ENCODE peak calls at places on chromosome X, in eight cellular contexts. O is H9; E is CD8-positive, alpha-beta T cell; S is suprapubic skin; C is esophagus squamous epithelium; U is CD8-positive, alpha-beta memory T cell; Y is tibial artery; V is mesendoderm. Z is an unnamed sample.
A peak's percentile ranks its signal among the peaks of the same experiment; 100 is the strongest.

GRCh38 chrX:96126182-96126581 is 558.5 kb upstream of the DIAPH2 start:
- DNase-seq in E (no peak), Y (no peak), V (no peak), O (no peak), S (no peak), C (no peak), U (no peak), Z (no peak)

GRCh38 chrX:40104649-40105015 is 6.9 kb upstream of the BCOR start:
- DNase-seq in C (no peak), S (no peak), E (no peak), O (no peak), Y (peak; percentile 90), U (no peak), V (peak; percentile 35), Z (peak; percentile 30)

GRCh38 chrX:129641941-129642340 is 12.8 kb downstream of the APLN start:
- DNase-seq in C (no peak), V (no peak), U (no peak), O (no peak), S (no peak), E (no peak), Y (no peak), Z (no peak)

GRCh38 chrX:46954716-46955115 is 42.5 kb downstream of the JADE3 start:
- DNase-seq in E (no peak), V (no peak), C (no peak), O (no peak), S (no peak), Y (no peak), U (no peak), Z (no peak)

GRCh38 chrX:19794690-19795089 is 92.7 kb downstream of the SH3KBP1 start:
- DNase-seq in E (no peak), C (no peak), V (no peak), U (no peak), Y (no peak), O (no peak), S (no peak), Z (no peak)

GRCh38 chrX:9646471-9647038 is 119.1 kb downstream of the GPR143 start:
- DNase-seq in V (peak; percentile 52), C (no peak), E (no peak), S (no peak), U (no peak), Y (no peak), O (no peak), Z (no peak)

GRCh38 chrX:79623098-79623762 is 256.1 kb upstream of the ITM2A start:
- DNase-seq in S (no peak), Y (no peak), U (no peak), V (no peak), E (no peak), O (no peak), C (no peak), Z (no peak)

GRCh38 chrX:36978886-36979285 is 29.3 kb upstream of the FAM47C start:
- DNase-seq in V (no peak), S (no peak), U (no peak), E (no peak), C (no peak), O (no peak), Y (no peak), Z (no peak)

GRCh38 chrX:153723351-153724251 is 586 bp downstream of the BCAP31 start:
- DNase-seq in C (no peak), V (peak; percentile 67), Y (no peak), U (peak; percentile 59), S (no peak), O (peak; percentile 50), E (peak; percentile 58), Z (no peak)

GRCh38 chrX:115560211-115560977 is 580 bp upstream of the PLS3 start:
- DNase-seq in Y (no peak), U (no peak), S (no peak), E (no peak), C (no peak), V (peak; percentile 40), O (no peak), Z (no peak)

GRCh38 chrX:107704587-107704986 is 71.0 kb downstream of the TSC22D3 start:
- DNase-seq in U (no peak), C (no peak), V (no peak), E (no peak), O (no peak), Y (no peak), S (no peak), Z (no peak)

GRCh38 chrX:153973127-153974002 is 811 bp downstream of the TMEM187 start:
- DNase-seq in O (no peak), S (no peak), V (no peak), C (no peak), E (no peak), U (no peak), Y (no peak), Z (no peak)

GRCh38 chrX:102599084-102599949 is at the start of gene ARMCX5:
- DNase-seq in S (peak; percentile 77), U (peak; percentile 46), E (peak; percentile 81), Y (peak; percentile 80), V (peak; percentile 94), C (peak; percentile 21), O (peak; percentile 68), Z (peak; percentile 51)

GRCh38 chrX:38103857-38104812 is 97.8 kb downstream of the SYTL5 start:
- DNase-seq in U (no peak), E (no peak), O (no peak), V (no peak), Y (no peak), C (no peak), S (no peak), Z (no peak)

GRCh38 chrX:44343412-44343942 is at the start of gene EFHC2:
- DNase-seq in V (peak; percentile 44), Y (peak; percentile 65), S (peak; percentile 70), E (peak; percentile 50), C (no peak), U (peak; percentile 43), O (peak; percentile 38), Z (peak; percentile 29)

GRCh38 chrX:22057667-22058066 is 25.5 kb downstream of the PHEX start:
- DNase-seq in V (no peak), S (no peak), O (no peak), U (no peak), E (no peak), C (no peak), Y (no peak), Z (no peak)

GRCh38 chrX:41931591-41931990 is 8.2 kb upstream of the CASK start:
- DNase-seq in E (no peak), O (no peak), V (no peak), C (no peak), U (no peak), Y (no peak), S (no peak), Z (no peak)
- H3K27ac ChIP-seq in E (no peak overlapping the region), O (no peak overlapping the region), V (no peak overlapping the region), C (no peak overlapping the region), U (no peak overlapping the region), Y (no peak overlapping the region), S (no peak overlapping the region), Z (no peak overlapping the region)

DNA sequence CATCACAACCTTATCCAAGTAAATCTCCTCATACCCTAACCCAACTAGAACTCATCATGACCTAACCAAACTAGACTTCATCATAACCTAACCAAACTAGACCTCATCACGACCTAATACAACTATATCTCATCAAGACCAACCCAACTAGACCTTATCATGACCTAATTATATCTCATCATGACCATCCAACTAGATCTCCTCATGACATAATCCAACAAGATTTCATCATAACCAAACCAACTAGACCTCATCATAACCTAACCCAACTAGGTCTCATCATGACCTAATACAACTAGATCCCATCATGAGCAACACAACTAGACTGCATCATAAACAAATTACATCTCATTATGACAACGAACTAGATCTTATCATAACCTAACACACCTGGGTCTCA is 86.4 kb downstream of the DHRSX start:
- DNase-seq in C (no peak), O (no peak), V (no peak), Y (no peak), E (no peak), U (no peak), S (no peak), Z (no peak)
- H3K27ac ChIP-seq in C (no peak overlapping the region), O (no peak overlapping the region), V (no peak overlapping the region), Y (no peak overlapping the region), E (no peak overlapping the region), U (no peak overlapping the region), S (no peak overlapping the region), Z (no peak overlapping the region)

GRCh38 chrX:2841511-2841910 is 12.8 kb downstream of the GYG2 start:
- DNase-seq in U (no peak), O (no peak), E (no peak), V (no peak), S (no peak), Y (no peak), C (no peak), Z (no peak)
- H3K27ac ChIP-seq in U (no peak overlapping the region), O (no peak overlapping the region), E (no peak overlapping the region), V (no peak overlapping the region), S (no peak overlapping the region), Y (no peak overlapping the region), C (no peak overlapping the region), Z (no peak overlapping the region)

DNA sequence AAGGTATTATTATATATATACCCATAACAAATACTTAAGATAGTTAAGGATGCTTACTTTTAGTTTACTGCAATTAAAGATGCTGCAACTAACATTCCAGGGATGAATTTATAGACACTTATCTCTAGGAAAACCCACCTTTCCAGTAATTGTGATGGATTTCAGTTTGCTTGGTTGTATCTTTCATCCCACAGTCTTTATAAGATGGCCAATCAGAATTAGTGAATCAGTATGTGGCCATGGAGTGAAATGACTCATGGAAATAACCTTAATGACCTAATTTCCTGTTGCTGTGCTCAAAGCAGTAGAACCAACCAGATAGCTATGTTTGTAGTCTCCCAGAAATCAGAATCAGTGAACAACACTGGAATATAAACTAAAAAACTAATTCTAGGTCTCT is 26.4 kb downstream of the MOSPD2 start:
- DNase-seq in C (no peak), V (peak; percentile 63), S (no peak), U (no peak), E (no peak), Y (no peak), O (no peak), Z (no peak)
- H3K27ac ChIP-seq in C (no peak overlapping the region), V (no peak overlapping the region), S (no peak overlapping the region), U (no peak overlapping the region), E (no peak overlapping the region), Y (no peak overlapping the region), O (no peak overlapping the region), Z (no peak overlapping the region)

GRCh38 chrX:136879001-136879667 is 1.4 kb downstream of the RBMX start:
- DNase-seq in Y (no peak), E (no peak), C (no peak), V (no peak), U (no peak), O (no peak), S (no peak), Z (no peak)

GRCh38 chrX:136880452-136881013 is at the start of gene RBMX:
- DNase-seq in O (peak; percentile 86), Y (peak; percentile 94), S (peak; percentile 88), U (peak; percentile 81), C (peak; percentile 64), V (peak; percentile 96), E (peak; percentile 89), Z (peak; percentile 89)

GRCh38 chrX:136880003-136880451 is 498 bp downstream of the RBMX start:
- DNase-seq in O (no peak), U (peak; percentile 12), V (peak; percentile 31), C (no peak), E (peak; percentile 49), S (no peak), Y (no peak), Z (peak; percentile 20)

DNA sequence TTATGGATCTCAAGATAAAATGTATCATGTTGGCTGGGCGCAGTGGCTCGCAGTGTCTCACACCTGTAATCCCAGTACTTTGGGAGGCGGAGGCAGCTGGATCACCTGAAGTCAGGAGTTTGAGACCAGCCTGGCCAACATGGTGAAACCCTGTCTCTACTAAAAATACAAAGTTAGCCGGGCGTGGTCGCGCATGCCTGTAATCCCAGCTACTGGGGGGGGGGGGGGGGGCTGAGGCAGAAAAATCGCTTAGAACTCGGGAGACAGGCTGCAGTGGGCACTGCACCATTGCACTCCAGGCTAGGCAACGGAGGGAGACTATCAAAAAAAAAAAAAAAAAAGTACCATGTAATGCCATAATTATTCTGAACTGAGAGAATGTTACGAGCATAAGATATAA is 2.1 kb downstream of the RBMX start:
- DNase-seq in U (no peak), V (no peak), S (no peak), Y (no peak), C (no peak), O (no peak), E (no peak), Z (no peak)
- H3K27ac ChIP-seq in U (no peak overlapping the region), V (no peak overlapping the region), S (no peak overlapping the region), Y (peak overlapping the region; percentile 99), C (no peak overlapping the region), O (no peak overlapping the region), E (peak overlapping the region; percentile 88), Z (no peak overlapping the region)